ENCODE peak calls at places on chromosomes 6 and 20, in five cellular contexts. Z is IMR-90, D is mesenchymal stem cell, N is neuronal stem cell, P is H9. M is an unnamed sample.

GRCh38 chr6:31407699-31408098 is 4.3 kb downstream of the MICA start:
- DNase-seq in Z (peak), D (peak), N (no peak), P (no peak), M (no peak)

GRCh38 chr20:49571553-49571835 is 3.6 kb upstream of the PTGIS start:
- DNase-seq in Z (no peak), D (no peak), N (no peak), P (no peak), M (no peak)

GRCh38 chr6:71400852-71401251 is 112.2 kb downstream of the OGFRL1 start:
- DNase-seq in Z (peak), D (no peak), N (no peak), P (no peak), M (no peak)

GRCh38 chr6:143803769-143804540 is 39.2 kb upstream of the LTV1 start:
- DNase-seq in Z (no peak), D (peak), N (no peak), P (no peak), M (peak)

GRCh38 chr6:137271245-137272183 is 52.3 kb upstream of the IFNGR1 start:
- DNase-seq in Z (peak), D (peak), N (peak), P (no peak), M (peak)

GRCh38 chr20:571754-572331 is 28.3 kb upstream of the CSNK2A1 start:
- DNase-seq in Z (no peak), D (no peak), N (peak), P (peak), M (peak)

GRCh38 chr6:166691199-166691598 is 64.1 kb upstream of the RPS6KA2 start:
- DNase-seq in Z (peak), D (peak), N (no peak), P (no peak), M (peak)

GRCh38 chr6:73515204-73516101 is 5.4 kb downstream of the EEF1A1 start:
- DNase-seq in Z (peak), D (peak), N (no peak), P (peak), M (peak)

GRCh38 chr6:143621159-143621873 is 56.4 kb upstream of the PHACTR2 start:
- DNase-seq in Z (no peak), D (no peak), N (no peak), P (no peak), M (peak)

GRCh38 chr20:32010666-32011065 is 428 bp downstream of the CCM2L start:
- DNase-seq in Z (no peak), D (no peak), N (no peak), P (peak), M (peak)

GRCh38 chr6:17542243-17542642 is 57.9 kb upstream of the FAM8A1 start:
- DNase-seq in Z (no peak), D (no peak), N (no peak), P (no peak), M (no peak)

GRCh38 chr6:154887051-154887450 is 108.1 kb upstream of the TIAM2 start:
- DNase-seq in Z (peak), D (no peak), N (no peak), P (no peak), M (no peak)

GRCh38 chr6:90368601-90369000 is 72.0 kb upstream of the BACH2 start:
- DNase-seq in Z (peak), D (no peak), N (no peak), P (no peak), M (no peak)

GRCh38 chr6:98463038-98463437 is 371.3 kb upstream of the POU3F2 start:
- DNase-seq in Z (no peak), D (no peak), N (no peak), P (no peak), M (no peak)

GRCh38 chr6:39843305-39844020 is 51.3 kb downstream of the DAAM2 start:
- DNase-seq in Z (peak), D (no peak), N (no peak), P (no peak), M (no peak)

GRCh38 chr6:39848171-39848570 is 56.0 kb downstream of the DAAM2 start:
- DNase-seq in Z (no peak), D (no peak), N (no peak), P (no peak), M (no peak)

GRCh38 chr6:39841923-39842322 is 49.7 kb downstream of the DAAM2 start:
- DNase-seq in Z (no peak), D (no peak), N (no peak), P (no peak), M (no peak)

GRCh38 chr6:39847216-39847615 is 55.0 kb downstream of the DAAM2 start:
- DNase-seq in Z (no peak), D (no peak), N (no peak), P (peak), M (no peak)

GRCh38 chr6:39844866-39845265 is 52.7 kb downstream of the DAAM2 start:
- DNase-seq in Z (no peak), D (no peak), N (no peak), P (no peak), M (no peak)
- H2AK5ac ChIP-seq in Z (no peak), D (no peak), N (no peak), P (no peak), M (no peak)

GRCh38 chr6:36674942-36675341 is 3.6 kb upstream of the CDKN1A start:
- DNase-seq in Z (no peak), D (peak), N (no peak), P (no peak), M (no peak)
- H2AK5ac ChIP-seq in Z (peak), D (peak), N (no peak), P (no peak), M (no peak)

DNA sequence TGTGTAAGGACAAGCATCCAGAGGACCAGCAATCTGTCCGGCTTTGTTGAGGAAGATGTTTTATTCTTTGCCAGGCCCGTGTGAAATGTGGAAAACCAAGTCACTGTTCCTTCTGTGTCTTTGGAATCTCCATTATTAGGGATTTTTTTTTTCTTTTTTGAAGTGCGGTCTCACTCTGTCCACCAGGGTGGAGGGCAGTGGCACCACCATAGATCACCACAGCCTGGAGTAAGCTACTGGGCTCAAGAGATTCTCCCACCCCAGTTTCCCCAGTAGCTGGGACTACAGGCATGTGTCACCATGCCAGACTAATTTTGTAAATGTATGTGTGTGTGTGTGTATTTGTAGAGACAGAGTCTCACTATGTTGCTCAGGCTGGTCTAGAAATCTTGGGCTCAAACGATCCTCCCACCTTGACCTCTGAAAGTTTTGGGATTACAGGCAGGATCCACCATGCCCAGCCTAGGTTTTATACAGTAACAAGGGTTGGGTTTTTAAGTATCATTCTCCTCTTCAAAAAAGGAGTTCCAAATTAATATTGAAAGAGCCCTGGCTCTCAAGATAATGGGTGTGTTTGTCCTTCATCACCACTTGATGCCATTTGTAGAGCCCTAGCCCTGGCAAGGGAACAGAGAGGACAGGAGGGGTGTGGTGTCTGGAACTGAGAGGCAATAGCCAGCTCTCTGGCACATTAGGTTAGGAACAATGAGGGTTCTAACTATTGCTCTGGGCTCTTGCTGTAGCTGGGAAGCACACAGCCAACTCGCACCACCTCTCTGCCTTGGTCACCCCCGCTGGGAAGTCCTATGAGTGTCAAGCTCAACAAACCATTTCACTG is 3.1 kb downstream of the LAMP5 start:
- DNase-seq in Z (no peak), D (no peak), N (no peak), P (no peak), M (peak)
- H2AK5ac ChIP-seq in Z (no peak), D (no peak), N (no peak), P (no peak), M (no peak)

DNA sequence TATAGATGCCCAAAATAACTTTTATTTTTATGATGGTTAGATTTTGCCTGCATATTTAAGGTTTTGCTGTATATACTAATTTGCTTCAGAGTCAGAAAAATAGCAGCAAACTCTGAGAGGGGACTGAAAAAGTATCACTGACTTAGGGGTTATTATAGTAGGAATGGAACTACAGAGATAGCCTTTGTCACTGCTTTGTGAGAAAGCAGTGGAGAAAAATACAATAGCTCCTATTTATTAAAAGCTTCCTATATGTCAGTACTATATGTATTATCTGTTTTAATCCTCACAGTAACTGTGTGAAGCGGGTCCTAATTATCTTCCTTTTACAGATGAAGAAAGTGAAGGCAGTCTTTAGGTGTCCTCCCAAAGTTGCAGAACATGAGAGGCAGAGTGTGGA is 35.6 kb downstream of the CARMIL1 start:
- DNase-seq in Z (no peak), D (no peak), N (no peak), P (no peak), M (no peak)
- H2AK5ac ChIP-seq in Z (no peak), D (no peak), N (no peak), P (no peak), M (no peak)

GRCh38 chr6:2632368-2632767 is 118.4 kb downstream of the MYLK4 start:
- DNase-seq in Z (peak), D (no peak), N (no peak), P (no peak), M (no peak)

GRCh38 chr6:2632943-2633584 is 117.7 kb downstream of the MYLK4 start:
- DNase-seq in Z (no peak), D (no peak), N (no peak), P (no peak), M (no peak)

GRCh38 chr6:2634151-2634964 is 116.4 kb downstream of the MYLK4 start:
- DNase-seq in Z (peak), D (peak), N (peak), P (peak), M (peak)

GRCh38 chr6:2635911-2636310 is 114.8 kb downstream of the MYLK4 start:
- DNase-seq in Z (no peak), D (no peak), N (no peak), P (no peak), M (no peak)

DNA sequence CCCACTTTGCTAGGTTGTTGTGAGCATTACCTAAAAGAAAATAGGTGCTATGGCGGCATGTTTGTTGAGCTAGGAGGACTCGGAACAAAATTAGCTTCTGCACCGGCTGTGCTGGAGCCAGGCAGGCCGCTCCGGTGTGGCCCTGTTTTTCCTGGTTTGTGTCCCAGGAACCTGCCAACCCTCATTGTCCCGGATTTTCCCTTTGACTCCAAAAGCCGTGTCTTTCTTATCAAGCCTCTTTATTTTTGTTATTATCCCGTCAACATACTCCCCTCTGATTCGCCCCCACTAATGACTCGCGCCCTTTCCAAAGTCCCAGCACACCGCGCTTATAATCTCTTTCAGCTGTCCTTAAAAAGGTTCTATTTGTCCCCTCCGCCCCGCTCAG is 117.0 kb downstream of the MYLK4 start:
- DNase-seq in Z (no peak), D (no peak), N (no peak), P (no peak), M (peak)
- H2AK5ac ChIP-seq in Z (peak), D (no peak), N (peak), P (no peak), M (peak)

GRCh38 chr20:57264151-57264792 is 2.2 kb downstream of the BMP7 start:
- DNase-seq in Z (no peak), D (no peak), N (no peak), P (no peak), M (peak)
- H2AK5ac ChIP-seq in Z (no peak), D (no peak), N (no peak), P (no peak), M (no peak)

GRCh38 chr20:63330084-63330760 is 30.9 kb downstream of the CHRNA4 start:
- DNase-seq in Z (no peak), D (no peak), N (no peak), P (no peak), M (no peak)

GRCh38 chr20:63329331-63330083 is 31.6 kb downstream of the CHRNA4 start:
- DNase-seq in Z (no peak), D (no peak), N (no peak), P (no peak), M (no peak)

GRCh38 chr20:63331741-63332400 is 29.3 kb downstream of the CHRNA4 start:
- DNase-seq in Z (no peak), D (no peak), N (no peak), P (no peak), M (no peak)

GRCh38 chr20:63332488-63333240 is 28.5 kb downstream of the CHRNA4 start:
- DNase-seq in Z (no peak), D (no peak), N (no peak), P (no peak), M (no peak)

GRCh38 chr20:63330940-63331339 is 30.2 kb downstream of the CHRNA4 start:
- DNase-seq in Z (no peak), D (no peak), N (no peak), P (peak), M (no peak)
- H2AK5ac ChIP-seq in Z (no peak), D (no peak), N (peak), P (no peak), M (no peak)

GRCh38 chr6:93784794-93785757 is 365.7 kb upstream of the EPHA7 start:
- DNase-seq in Z (no peak), D (peak), N (no peak), P (no peak), M (peak)
- H2AK5ac ChIP-seq in Z (no peak), D (no peak), N (no peak), P (no peak), M (peak)

GRCh38 chr20:48382304-48382703 is 445.5 kb downstream of the PREX1 start:
- DNase-seq in Z (no peak), D (no peak), N (no peak), P (no peak), M (no peak)
- H2AK5ac ChIP-seq in Z (no peak), D (no peak), N (no peak), P (no peak), M (no peak)

GRCh38 chr20:3044336-3044965 is 1.0 kb downstream of the GNRH2 start:
- DNase-seq in Z (no peak), D (no peak), N (no peak), P (no peak), M (no peak)
- H2AK5ac ChIP-seq in Z (no peak), D (peak), N (peak), P (no peak), M (no peak)